ENCODE peak calls at places on chromosomes 11 and 22, in eight cellular contexts. B is head of caudate nucleus, X is NCI-H1694, S is astrocyte, Z is mucosa of gallbladder, V is activated gamma-delta T cell treated with Interleukin-2 at 50 U/mL for 16 hours, Y is NCI-H1105 treated with DMSO at 0.1 percent for 48 hours, F is NCI-H1092 treated with DMSO at 0.1 percent for 48 hours. T is an unnamed sample.
A peak's percentile ranks its signal among the peaks of the same experiment; 100 is the strongest.

GRCh38 chr11:61054927-61055562 is 47.2 kb upstream of the CD5 start:
- DNase-seq in B (no peak), X (no peak), S (no peak), Z (no peak), V (no peak), Y (no peak), F (no peak), T (no peak)

GRCh38 chr22:46076651-46077339 is 73.5 kb upstream of the PPARA start:
- DNase-seq in B (peak; percentile 47), X (no peak), S (peak; percentile 83), Z (no peak), V (no peak), Y (peak; percentile 37), F (no peak), T (peak; percentile 54)

GRCh38 chr22:50329236-50329635 is 2.4 kb upstream of the DENND6B start:
- DNase-seq in B (no peak), X (no peak), S (peak; percentile 66), Z (no peak), V (no peak), Y (no peak), F (no peak), T (no peak)

GRCh38 chr11:4704054-4704789 is at the start of gene MMP26:
- DNase-seq in B (no peak), X (no peak), S (no peak), Z (no peak), V (no peak), Y (peak; percentile 87), F (peak; percentile 96), T (no peak)

GRCh38 chr11:116916872-116917271 is 79.5 kb upstream of the APOA1 start:
- DNase-seq in B (no peak), X (no peak), S (no peak), Z (no peak), V (no peak), Y (no peak), F (no peak), T (no peak)

GRCh38 chr11:110891411-110891810 is 179.2 kb upstream of the ARHGAP20 start:
- DNase-seq in B (no peak), X (no peak), S (peak; percentile 70), Z (no peak), V (no peak), Y (no peak), F (no peak), T (no peak)

GRCh38 chr11:75578977-75579376 is 16.9 kb downstream of the SERPINH1 start:
- DNase-seq in B (no peak), X (no peak), S (no peak), Z (no peak), V (no peak), Y (no peak), F (no peak), T (no peak)

GRCh38 chr11:62253999-62254542 is 12.0 kb downstream of the SCGB1D2 start:
- DNase-seq in B (no peak), X (no peak), S (no peak), Z (no peak), V (no peak), Y (no peak), F (no peak), T (no peak)

GRCh38 chr11:64720167-64720566 is 2.8 kb downstream of the NRXN2 start:
- DNase-seq in B (no peak), X (no peak), S (no peak), Z (no peak), V (no peak), Y (no peak), F (no peak), T (no peak)

GRCh38 chr11:76228122-76229000 is 22.1 kb upstream of the WNT11 start:
- DNase-seq in B (no peak), X (no peak), S (no peak), Z (no peak), V (no peak), Y (no peak), F (no peak), T (no peak)

GRCh38 chr11:13329670-13330401 is 52.2 kb downstream of the BMAL1 start:
- DNase-seq in B (no peak), X (no peak), S (peak; percentile 48), Z (peak; percentile 34), V (no peak), Y (peak; percentile 96), F (peak; percentile 99), T (peak; percentile 74)

GRCh38 chr11:35332524-35332923 is 86.8 kb downstream of the SLC1A2 start:
- DNase-seq in B (no peak), X (no peak), S (no peak), Z (no peak), V (no peak), Y (no peak), F (no peak), T (no peak)

GRCh38 chr11:113991718-113992458 is 17.0 kb downstream of the HTR3A start:
- DNase-seq in B (no peak), X (no peak), S (no peak), Z (no peak), V (no peak), Y (peak; percentile 94), F (peak; percentile 95), T (no peak)

GRCh38 chr11:103993502-103993901 is 42.9 kb upstream of the DDI1 start:
- DNase-seq in B (no peak), X (no peak), S (peak; percentile 72), Z (no peak), V (no peak), Y (no peak), F (no peak), T (no peak)

GRCh38 chr11:77779935-77780334 is 40.6 kb downstream of the RSF1 start:
- DNase-seq in B (no peak), X (no peak), S (peak; percentile 29), Z (no peak), V (no peak), Y (no peak), F (no peak), T (no peak)

GRCh38 chr11:810040-810567 is 337 bp downstream of the RPLP2 start:
- DNase-seq in B (no peak), X (no peak), S (no peak), Z (no peak), V (no peak), Y (no peak), F (no peak), T (no peak)

GRCh38 chr11:93840981-93841380 is 9.4 kb downstream of the VSTM5 start:
- DNase-seq in B (no peak), X (no peak), S (no peak), Z (no peak), V (no peak), Y (no peak), F (no peak), T (no peak)

GRCh38 chr11:66685276-66686099 is 7.8 kb upstream of the RBM4B start:
- DNase-seq in B (no peak), X (no peak), S (no peak), Z (no peak), V (no peak), Y (peak; percentile 35), F (no peak), T (no peak)

T was measured in adrenal gland.